ENCODE peak calls at places on chromosomes 4 and X, in eight cellular contexts. One of them, this sample, is unnamed.

GRCh38 chr4:108044951-108045686 is 55.4 kb downstream of the HADH start:
- DNase-seq in RCC 7860: no peak
- DNase-seq in ecto neural progenitor cell: no peak
- DNase-seq in NCI-H1105: no peak
- DNase-seq in choroid plexus epithelial cell: no peak
- DNase-seq in small intestine: peak
- DNase-seq in left ventricle myocardium inferior: no peak
- DNase-seq in GM10248: no peak
- DNase-seq in this sample: peak

GRCh38 chr4:8591114-8591513 is 1.5 kb upstream of the CPZ start:
- DNase-seq in choroid plexus epithelial cell: no peak
- DNase-seq in left ventricle myocardium inferior: no peak
- DNase-seq in GM10248: no peak
- DNase-seq in NCI-H1105: no peak
- DNase-seq in RCC 7860: no peak
- DNase-seq in ecto neural progenitor cell: no peak
- DNase-seq in small intestine: no peak
- DNase-seq in this sample: no peak

GRCh38 chrX:39397561-39398200 is 596.4 kb downstream of the MID1IP1 start:
- DNase-seq in RCC 7860: no peak
- DNase-seq in small intestine: peak
- DNase-seq in left ventricle myocardium inferior: no peak
- DNase-seq in choroid plexus epithelial cell: no peak
- DNase-seq in GM10248: no peak
- DNase-seq in NCI-H1105: peak
- DNase-seq in ecto neural progenitor cell: peak
- DNase-seq in this sample: no peak

GRCh38 chrX:153875391-153876111 is 10.4 kb downstream of the L1CAM start:
- DNase-seq in RCC 7860: no peak
- DNase-seq in choroid plexus epithelial cell: peak
- DNase-seq in NCI-H1105: peak
- DNase-seq in small intestine: peak
- DNase-seq in left ventricle myocardium inferior: peak
- DNase-seq in ecto neural progenitor cell: peak
- DNase-seq in GM10248: peak
- DNase-seq in this sample: peak

GRCh38 chrX:19350831-19351447 is 7.2 kb downstream of the PDHA1 start:
- DNase-seq in NCI-H1105: no peak
- DNase-seq in choroid plexus epithelial cell: no peak
- DNase-seq in small intestine: no peak
- DNase-seq in ecto neural progenitor cell: no peak
- DNase-seq in left ventricle myocardium inferior: no peak
- DNase-seq in GM10248: peak
- DNase-seq in RCC 7860: no peak
- DNase-seq in this sample: no peak

GRCh38 chrX:81202413-81202794 is 502 bp downstream of the SH3BGRL start:
- DNase-seq in RCC 7860: no peak
- DNase-seq in NCI-H1105: no peak
- DNase-seq in small intestine: no peak
- DNase-seq in left ventricle myocardium inferior: no peak
- DNase-seq in GM10248: no peak
- DNase-seq in choroid plexus epithelial cell: peak
- DNase-seq in ecto neural progenitor cell: no peak
- DNase-seq in this sample: no peak

GRCh38 chr4:11367371-11367770 is 61.3 kb downstream of the HS3ST1 start:
- DNase-seq in NCI-H1105: peak
- DNase-seq in choroid plexus epithelial cell: peak
- DNase-seq in small intestine: peak
- DNase-seq in RCC 7860: no peak
- DNase-seq in GM10248: no peak
- DNase-seq in left ventricle myocardium inferior: peak
- DNase-seq in ecto neural progenitor cell: no peak
- DNase-seq in this sample: peak

GRCh38 chrX:31708116-31708515 is 636.3 kb upstream of the FTHL17 start:
- DNase-seq in ecto neural progenitor cell: no peak
- DNase-seq in left ventricle myocardium inferior: no peak
- DNase-seq in choroid plexus epithelial cell: peak
- DNase-seq in NCI-H1105: no peak
- DNase-seq in small intestine: no peak
- DNase-seq in RCC 7860: peak
- DNase-seq in GM10248: no peak
- DNase-seq in this sample: no peak

GRCh38 chr4:181418491-181418890 is 824.7 kb upstream of the TENM3 start:
- DNase-seq in choroid plexus epithelial cell: no peak
- DNase-seq in small intestine: no peak
- DNase-seq in left ventricle myocardium inferior: no peak
- DNase-seq in RCC 7860: no peak
- DNase-seq in ecto neural progenitor cell: no peak
- DNase-seq in NCI-H1105: peak
- DNase-seq in GM10248: no peak
- DNase-seq in this sample: no peak

This sample was measured in hepatocyte.